ENCODE peak calls at places on chromosome 6, in four cellular contexts. T is HFF-Myc, S is fibroblast of pulmonary artery, N is A673. Q is an unnamed sample.

GRCh38 chr6:35052694-35053565 is 88.2 kb downstream of the TCP11 start:
- DNase-seq in N (no peak), T (no peak), S (no peak), Q (no peak)

GRCh38 chr6:11810039-11810541 is 31.5 kb upstream of the ADTRP start:
- DNase-seq in N (peak), S (peak), T (peak), Q (peak)

GRCh38 chr6:137549106-137549505 is 54.9 kb upstream of the OLIG3 start:
- DNase-seq in S (no peak), T (no peak), N (no peak), Q (no peak)

GRCh38 chr6:132063738-132064137 is 112.6 kb upstream of the CCN2 start:
- DNase-seq in N (no peak), T (peak), S (peak), Q (peak)

GRCh38 chr6:51554029-51554428 is 533.4 kb downstream of the PKHD1 start:
- DNase-seq in N (peak), T (no peak), S (no peak), Q (no peak)

GRCh38 chr6:90343581-90343980 is 46.9 kb upstream of the BACH2 start:
- DNase-seq in T (no peak), N (no peak), S (peak), Q (peak)

GRCh38 chr6:11009353-11009752 is 34.8 kb downstream of the ELOVL2 start:
- DNase-seq in T (no peak), N (no peak), S (peak), Q (peak)

GRCh38 chr6:144219056-144219685 is 66.0 kb upstream of the UTRN start:
- DNase-seq in S (peak), N (peak), T (peak), Q (peak)

GRCh38 chr6:3706547-3707467 is 44.7 kb downstream of the PXDC1 start:
- DNase-seq in S (peak), N (no peak), T (no peak), Q (peak)

GRCh38 chr6:111870054-111870750 is 3.0 kb downstream of the FYN start:
- DNase-seq in S (no peak), T (no peak), N (no peak), Q (no peak)
- TF ChIP-seq CTCF in S (no peak), T (no peak), N (no peak), Q (no peak)

DNA sequence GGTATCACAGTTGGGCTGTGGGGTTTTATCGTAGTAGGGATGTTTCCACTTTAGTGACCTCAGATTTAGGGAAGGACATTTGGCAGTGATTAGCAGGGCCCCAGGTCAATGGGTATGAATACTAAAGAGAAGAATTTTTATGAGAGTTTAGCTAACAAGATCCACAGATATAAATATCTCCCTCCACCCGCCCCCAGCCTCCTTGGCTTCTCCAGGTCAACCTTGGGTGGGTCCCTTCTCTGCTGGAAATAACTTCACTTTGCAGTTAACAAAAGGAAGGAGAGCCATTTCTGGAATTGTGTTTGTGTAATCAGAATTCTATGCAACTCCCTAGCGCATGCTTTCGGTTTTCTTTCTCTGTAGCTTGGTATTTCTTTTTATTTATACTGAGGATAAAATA is 27.2 kb downstream of the RIPOR2 start:
- DNase-seq in S (no peak), T (no peak), N (no peak), Q (no peak)
- H3K4me3 ChIP-seq in S (no peak), T (peak), N (no peak), Q (no peak)

GRCh38 chr6:5981274-5982026 is 25.3 kb downstream of the NRN1 start:
- DNase-seq in S (no peak), T (no peak), N (peak), Q (peak)
- TF ChIP-seq CTCF in S (no peak), T (no peak), N (no peak), Q (no peak)

DNA sequence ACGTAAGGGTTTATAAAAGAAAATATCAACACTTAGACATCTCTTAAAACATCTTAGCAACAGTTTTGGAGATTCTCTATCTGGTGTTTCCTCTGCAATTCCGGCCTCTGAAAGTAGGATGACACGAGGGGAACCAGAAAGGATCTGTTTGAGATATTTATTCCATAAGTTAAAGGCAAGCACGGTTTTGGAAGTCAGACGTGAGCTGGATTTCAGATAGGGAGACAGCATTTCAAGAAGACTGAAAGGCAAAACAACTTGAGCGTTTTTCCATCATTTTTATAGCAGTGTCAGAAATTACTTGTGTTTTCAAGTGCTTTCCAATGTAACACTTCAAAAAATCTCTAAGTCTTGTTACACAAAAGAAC is 52.9 kb upstream of the BTN3A2 start:
- DNase-seq in N (peak), T (no peak), S (peak), Q (no peak)
- H3K4me3 ChIP-seq in N (peak), T (peak), S (peak), Q (peak)

DNA sequence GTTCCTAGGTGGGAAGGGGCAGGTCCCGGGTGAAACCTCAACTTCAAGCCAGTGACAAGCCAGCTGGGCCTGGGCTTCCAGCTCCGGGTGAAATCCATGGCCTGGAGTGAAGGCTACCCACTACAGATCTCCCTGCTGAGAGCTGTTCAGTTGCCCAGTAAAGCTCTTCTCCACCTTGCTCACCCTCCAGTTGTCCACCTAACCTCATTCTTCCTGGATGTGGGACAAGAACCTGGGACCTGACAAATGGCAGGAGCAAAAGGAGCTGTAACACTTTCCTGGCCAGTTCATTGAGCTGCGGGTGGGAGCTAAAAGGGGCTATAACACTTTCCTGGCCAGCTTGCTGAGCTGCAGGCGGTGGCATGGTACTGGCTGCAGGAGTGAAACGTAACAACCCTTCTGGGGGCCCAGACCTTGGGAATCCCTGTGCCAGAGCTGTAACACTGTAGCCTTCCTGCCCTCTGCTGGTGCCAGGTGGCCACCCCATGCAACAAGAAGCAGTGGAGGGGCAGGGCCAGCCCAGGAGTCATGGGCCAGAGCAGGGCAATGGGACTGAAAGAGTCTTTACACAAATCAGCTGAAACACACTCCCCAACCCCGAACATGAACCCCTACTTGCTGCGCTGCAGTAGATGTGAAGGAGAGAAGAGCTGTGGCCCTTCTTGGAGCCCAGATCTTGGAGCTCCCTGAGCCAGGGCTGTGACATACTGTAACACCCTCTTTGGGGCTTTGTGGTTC is 3.6 kb upstream of the HINT3 start:
- DNase-seq in T (no peak), N (peak), S (peak), Q (no peak)
- TF ChIP-seq CTCF in T (peak), N (peak), S (peak), Q (peak)

GRCh38 chr6:75933387-75933975 is 139.0 kb downstream of the IMPG1 start:
- DNase-seq in N (no peak), S (no peak), T (no peak), Q (no peak)

GRCh38 chr6:75935473-75935793 is 137.0 kb downstream of the IMPG1 start:
- DNase-seq in T (no peak), N (no peak), S (no peak), Q (no peak)

GRCh38 chr6:75932067-75932466 is 140.4 kb downstream of the IMPG1 start:
- DNase-seq in N (peak), S (peak), T (no peak), Q (peak)

GRCh38 chr6:75936682-75937081 is 135.8 kb downstream of the IMPG1 start:
- DNase-seq in S (no peak), T (no peak), N (no peak), Q (no peak)

GRCh38 chr6:75934643-75935472 is 137.6 kb downstream of the IMPG1 start:
- DNase-seq in S (peak), N (peak), T (peak), Q (peak)
- H3K4me3 ChIP-seq in S (peak), N (peak), T (peak), Q (peak)